ENCODE peak calls at places on chromosomes 13 and 19, in five cellular contexts. B, F, Z, U and H are unnamed samples.

GRCh38 chr13:81872581-81872980 is 1531.7 kb upstream of the SPRY2 start:
- DNase-seq in F (no peak), U (peak; percentile 3), Z (no peak), B (no peak), H (no peak)

GRCh38 chr19:11284535-11284934 is 11.4 kb upstream of the TSPAN16 start:
- DNase-seq in B (no peak), U (no peak), Z (no peak), F (no peak), H (no peak)

GRCh38 chr13:36553501-36553900 is 120.3 kb upstream of the SERTM1 start:
- DNase-seq in B (no peak), Z (no peak), U (no peak), F (peak; percentile 53), H (no peak)

GRCh38 chr19:13044160-13044853 is 49.0 kb downstream of the NFIX start:
- DNase-seq in Z (peak; percentile 59), F (no peak), U (no peak), B (no peak), H (no peak)

GRCh38 chr19:55147408-55148251 is 1.4 kb downstream of the TNNT1 start:
- DNase-seq in F (no peak), Z (no peak), B (no peak), U (no peak), H (no peak)

GRCh38 chr13:75785130-75785529 is 149.0 kb downstream of the LMO7 start:
- DNase-seq in Z (peak; percentile 71), F (peak; percentile 70), B (no peak), U (no peak), H (no peak)

GRCh38 chr19:21934593-21934992 is 76.2 kb downstream of the ZNF208 start:
- DNase-seq in B (no peak), F (no peak), U (no peak), Z (no peak), H (no peak)

GRCh38 chr19:55075366-55075998 is at the start of gene EPS8L1:
- DNase-seq in B (no peak), F (no peak), Z (no peak), U (no peak), H (peak; percentile 68)

GRCh38 chr19:36169084-36169760 is 17.0 kb upstream of the COX7A1 start:
- DNase-seq in Z (no peak), U (no peak), F (no peak), B (no peak), H (no peak)

GRCh38 chr19:7705387-7706187 is 3.7 kb upstream of the FCER2 start:
- DNase-seq in Z (no peak), U (no peak), B (peak; percentile 56), F (no peak), H (peak; percentile 89)

GRCh38 chr13:26623125-26623524 is 65.6 kb downstream of the WASF3 start:
- DNase-seq in Z (peak; percentile 45), B (no peak), F (no peak), U (no peak), H (no peak)

GRCh38 chr19:48890551-48890950 is 8.0 kb downstream of the TULP2 start:
- DNase-seq in B (no peak), F (no peak), Z (no peak), U (no peak), H (no peak)

GRCh38 chr13:27304611-27305010 is 34.0 kb downstream of the RASL11A start:
- DNase-seq in Z (no peak), U (no peak), F (no peak), B (no peak), H (no peak)

GRCh38 chr13:73934215-73934623 is 200.0 kb downstream of the KLF12 start:
- DNase-seq in F (no peak), Z (no peak), B (no peak), U (no peak), H (no peak)

GRCh38 chr19:19711934-19712828 is 20.7 kb downstream of the ZNF14 start:
- DNase-seq in F (no peak), U (no peak), B (no peak), Z (peak; percentile 7), H (no peak)

GRCh38 chr13:114013952-114014629 is 40.2 kb upstream of the C13orf46 start:
- DNase-seq in Z (no peak), F (no peak), B (no peak), U (no peak), H (no peak)

GRCh38 chr13:31538067-31539042 is 201.0 kb upstream of the RXFP2 start:
- DNase-seq in U (no peak), B (no peak), Z (peak; percentile 68), F (peak; percentile 69), H (peak; percentile 36)
- TF ChIP-seq CTCF in U (peak; percentile 65), B (no peak), Z (peak; percentile 87), F (peak; percentile 81), H (no peak)

GRCh38 chr19:29724102-29724641 is 9.1 kb upstream of the C19orf12 start:
- DNase-seq in U (peak; percentile 36), F (peak; percentile 15), Z (no peak), B (no peak), H (peak; percentile 27)
- TF ChIP-seq CTCF in U (no peak), F (no peak), Z (no peak), B (no peak), H (no peak)

GRCh38 chr13:68810660-68811059 is 1297.0 kb upstream of the ATXN8OS start:
- DNase-seq in B (no peak), F (no peak), U (no peak), Z (no peak), H (no peak)
- TF ChIP-seq CTCF in B (no peak), F (no peak), U (peak; percentile 34), Z (no peak), H (no peak)

GRCh38 chr13:53200498-53201453 is 172.2 kb downstream of the OLFM4 start:
- DNase-seq in B (no peak), Z (peak; percentile 19), F (peak; percentile 15), U (peak; percentile 87), H (no peak)

GRCh38 chr13:53197424-53197823 is 168.8 kb downstream of the OLFM4 start:
- DNase-seq in B (no peak), Z (no peak), U (no peak), F (no peak), H (no peak)

GRCh38 chr13:53198699-53199098 is 170.1 kb downstream of the OLFM4 start:
- DNase-seq in U (no peak), B (no peak), F (no peak), Z (no peak), H (no peak)

GRCh38 chr13:53200075-53200474 is 171.5 kb downstream of the OLFM4 start:
- DNase-seq in U (no peak), Z (no peak), B (no peak), F (no peak), H (no peak)

GRCh38 chr13:53198017-53198416 is 169.4 kb downstream of the OLFM4 start:
- DNase-seq in B (no peak), Z (no peak), U (no peak), F (no peak), H (no peak)
- TF ChIP-seq CTCF in B (no peak), Z (no peak), U (peak; percentile 36), F (no peak), H (no peak)

GRCh38 chr19:33821871-33822270 is 25.2 kb downstream of the KCTD15 start:
- DNase-seq in F (no peak), Z (no peak), U (no peak), B (no peak), H (no peak)

GRCh38 chr19:33818426-33818825 is 21.8 kb downstream of the KCTD15 start:
- DNase-seq in B (no peak), Z (no peak), F (no peak), U (no peak), H (no peak)

GRCh38 chr19:33823341-33823740 is 26.7 kb downstream of the KCTD15 start:
- DNase-seq in U (no peak), B (no peak), Z (no peak), F (no peak), H (no peak)

GRCh38 chr19:33819496-33819874 is 22.8 kb downstream of the KCTD15 start:
- DNase-seq in B (no peak), F (no peak), Z (no peak), U (peak; percentile 35), H (no peak)

DNA sequence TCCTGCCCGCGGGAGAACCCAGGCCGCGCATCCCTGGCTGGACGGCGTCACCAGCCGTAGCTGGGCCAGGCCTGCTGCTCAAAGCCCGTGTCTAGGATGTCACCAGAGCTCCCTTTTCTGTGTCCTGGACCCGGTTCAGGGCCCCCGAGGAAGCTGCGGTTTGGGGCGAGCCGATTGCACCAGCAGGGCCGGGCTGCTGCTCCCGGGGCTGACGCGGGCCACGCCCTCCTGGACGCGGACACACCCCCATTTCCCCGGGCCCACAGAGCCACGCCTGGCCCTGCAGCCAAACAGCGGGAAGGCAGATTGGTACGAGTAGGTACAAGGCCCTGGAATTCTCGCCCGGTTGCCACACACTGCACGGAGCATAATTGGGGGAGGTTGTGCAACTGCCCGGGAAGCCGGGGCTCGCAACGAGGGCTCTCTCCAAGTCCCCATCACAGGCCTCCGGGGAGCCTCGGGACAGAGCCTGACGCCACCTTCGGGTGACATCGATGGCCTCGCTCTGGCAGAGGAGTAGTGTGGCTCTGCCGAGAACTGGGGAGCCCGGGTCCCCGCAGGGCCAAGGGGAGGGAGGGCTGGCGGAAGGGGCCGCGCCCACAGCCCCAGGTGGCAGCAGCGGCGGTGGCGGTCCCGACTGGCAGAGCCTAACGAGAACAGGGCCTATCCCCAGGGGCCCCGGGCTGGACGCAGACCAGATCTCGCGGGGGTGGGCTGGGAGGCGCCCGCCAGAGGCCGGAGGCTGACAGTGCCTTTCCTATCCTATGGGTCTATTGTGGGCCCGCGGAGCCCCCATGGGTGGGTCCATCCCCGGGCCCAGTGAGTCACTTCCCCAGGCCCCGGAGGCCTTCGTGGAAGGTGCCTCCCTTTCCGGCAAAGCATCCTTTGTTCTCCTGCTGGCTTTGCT is 23.5 kb downstream of the KCTD15 start:
- DNase-seq in B (peak; percentile 34), F (peak; percentile 88), U (peak; percentile 48), Z (peak; percentile 35), H (peak; percentile 92)
- TF ChIP-seq CTCF in B (no peak), F (no peak), U (no peak), Z (no peak), H (no peak)

DNA sequence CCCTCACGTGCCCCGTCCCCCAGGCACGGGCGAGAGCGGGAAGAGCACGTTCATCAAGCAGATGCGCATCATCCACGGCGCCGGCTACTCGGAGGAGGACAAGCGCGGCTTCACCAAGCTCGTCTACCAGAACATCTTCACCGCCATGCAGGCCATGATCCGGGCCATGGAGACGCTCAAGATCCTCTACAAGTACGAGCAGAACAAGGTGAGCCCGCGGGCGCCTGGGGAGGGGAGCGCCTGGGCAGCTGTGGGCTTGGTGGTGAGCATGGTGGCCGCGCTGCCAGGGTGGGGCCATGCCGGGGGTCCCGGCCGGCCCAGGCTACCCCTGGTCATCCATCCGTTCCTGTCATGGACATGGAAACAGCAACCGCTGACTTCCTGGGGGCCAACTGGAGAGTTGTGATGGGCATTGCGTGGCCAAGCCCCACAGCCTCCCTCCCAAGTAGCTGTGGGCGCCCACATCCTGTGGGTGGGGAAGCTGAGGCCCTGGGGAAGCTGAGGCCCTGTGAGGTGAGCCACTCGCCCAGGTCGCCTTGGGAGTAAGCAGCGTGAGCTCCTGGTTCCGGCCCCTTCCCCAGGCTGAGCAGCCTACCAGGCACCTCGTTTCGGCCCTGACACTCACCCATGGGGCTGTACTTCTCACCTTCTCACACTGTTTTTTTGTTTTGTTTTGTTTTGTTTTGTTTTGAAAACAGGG is 16.1 kb downstream of the GNA11 start:
- DNase-seq in U (no peak), F (no peak), Z (no peak), B (no peak), H (no peak)
- TF ChIP-seq CTCF in U (no peak), F (no peak), Z (no peak), B (no peak), H (no peak)